ENCODE peak calls at places on chromosomes 4 and X, in six cellular contexts. One of them, this sample, is unnamed. For H3K9me3, the result is how much of the 10 kb centered on the place peaks cover.

GRCh38 chr4:118757761-118758213 is 72.6 kb downstream of the METTL14 start:
- DNase-seq in lung: no peak
- DNase-seq in CD8-positive, alpha-beta memory T cell: no peak
- DNase-seq in tibial artery: no peak
- DNase-seq in Panc1: no peak
- DNase-seq in upper lobe of right lung: no peak
- DNase-seq in this sample: no peak

GRCh38 chr4:8914461-8915171 is 43.0 kb upstream of the HMX1 start:
- DNase-seq in lung: no peak
- DNase-seq in CD8-positive, alpha-beta memory T cell: no peak
- DNase-seq in upper lobe of right lung: peak
- DNase-seq in tibial artery: peak
- DNase-seq in Panc1: no peak
- DNase-seq in this sample: peak

GRCh38 chr4:6856391-6856790 is 53.2 kb upstream of the TBC1D14 start:
- DNase-seq in lung: no peak
- DNase-seq in CD8-positive, alpha-beta memory T cell: no peak
- DNase-seq in Panc1: no peak
- DNase-seq in tibial artery: no peak
- DNase-seq in upper lobe of right lung: no peak
- DNase-seq in this sample: no peak

GRCh38 chr4:5957091-5957490 is 61.1 kb downstream of the C4orf50 start:
- DNase-seq in CD8-positive, alpha-beta memory T cell: no peak
- DNase-seq in lung: no peak
- DNase-seq in Panc1: no peak
- DNase-seq in upper lobe of right lung: peak
- DNase-seq in tibial artery: no peak
- DNase-seq in this sample: no peak

GRCh38 chrX:40380649-40381488 is 199.9 kb upstream of the ATP6AP2 start:
- DNase-seq in lung: no peak
- DNase-seq in upper lobe of right lung: no peak
- DNase-seq in CD8-positive, alpha-beta memory T cell: no peak
- DNase-seq in tibial artery: no peak
- DNase-seq in Panc1: no peak
- DNase-seq in this sample: no peak

GRCh38 chr4:186596346-186596745 is 41.0 kb upstream of the MTNR1A start:
- DNase-seq in CD8-positive, alpha-beta memory T cell: no peak
- DNase-seq in Panc1: no peak
- DNase-seq in lung: no peak
- DNase-seq in upper lobe of right lung: no peak
- DNase-seq in tibial artery: no peak
- DNase-seq in this sample: no peak

GRCh38 chrX:78103656-78104446 is at the start of gene PGK1:
- DNase-seq in CD8-positive, alpha-beta memory T cell: peak
- DNase-seq in lung: peak
- DNase-seq in tibial artery: peak
- DNase-seq in Panc1: peak
- DNase-seq in upper lobe of right lung: peak
- DNase-seq in this sample: peak

GRCh38 chrX:102654696-102655095 is 3.4 kb downstream of the GPRASP1 start:
- DNase-seq in lung: no peak
- DNase-seq in tibial artery: no peak
- DNase-seq in upper lobe of right lung: no peak
- DNase-seq in CD8-positive, alpha-beta memory T cell: no peak
- DNase-seq in Panc1: no peak
- DNase-seq in this sample: no peak

GRCh38 chrX:3362956-3363355 is 16.5 kb upstream of the MXRA5 start:
- DNase-seq in lung: no peak
- DNase-seq in CD8-positive, alpha-beta memory T cell: no peak
- DNase-seq in upper lobe of right lung: no peak
- DNase-seq in tibial artery: no peak
- DNase-seq in Panc1: no peak
- DNase-seq in this sample: no peak

GRCh38 chrX:5051831-5052491 is 1176.7 kb downstream of the NLGN4X start:
- DNase-seq in Panc1: no peak
- DNase-seq in upper lobe of right lung: no peak
- DNase-seq in tibial artery: peak
- DNase-seq in lung: peak
- DNase-seq in CD8-positive, alpha-beta memory T cell: no peak
- DNase-seq in this sample: no peak

GRCh38 chr4:186587416-186588018 is 32.1 kb upstream of the MTNR1A start:
- DNase-seq in tibial artery: peak
- DNase-seq in Panc1: peak
- DNase-seq in lung: peak
- DNase-seq in upper lobe of right lung: peak
- DNase-seq in CD8-positive, alpha-beta memory T cell: peak
- DNase-seq in this sample: peak

GRCh38 chrX:76253432-76253831 is 80.6 kb downstream of the PBDC1 start:
- DNase-seq in CD8-positive, alpha-beta memory T cell: peak
- DNase-seq in tibial artery: no peak
- DNase-seq in lung: no peak
- DNase-seq in upper lobe of right lung: no peak
- DNase-seq in Panc1: peak
- DNase-seq in this sample: no peak

GRCh38 chr4:142435599-142436235 is 410.4 kb downstream of the INPP4B start:
- DNase-seq in Panc1: no peak
- DNase-seq in CD8-positive, alpha-beta memory T cell: no peak
- DNase-seq in tibial artery: no peak
- DNase-seq in lung: no peak
- DNase-seq in upper lobe of right lung: no peak
- DNase-seq in this sample: no peak

GRCh38 chr4:168822481-168822880 is 187.6 kb downstream of the CBR4 start:
- DNase-seq in lung: no peak
- DNase-seq in CD8-positive, alpha-beta memory T cell: no peak
- DNase-seq in upper lobe of right lung: no peak
- DNase-seq in tibial artery: no peak
- DNase-seq in Panc1: no peak
- DNase-seq in this sample: no peak

GRCh38 chr4:127781303-127782024 is 658 bp upstream of the HSPA4L start:
- DNase-seq in lung: no peak
- DNase-seq in upper lobe of right lung: peak
- DNase-seq in tibial artery: peak
- DNase-seq in Panc1: no peak
- DNase-seq in CD8-positive, alpha-beta memory T cell: no peak
- DNase-seq in this sample: no peak

GRCh38 chrX:100677616-100678181 is 33.7 kb downstream of the SRPX2 start:
- DNase-seq in upper lobe of right lung: no peak
- DNase-seq in lung: no peak
- DNase-seq in CD8-positive, alpha-beta memory T cell: no peak
- DNase-seq in Panc1: no peak
- DNase-seq in tibial artery: no peak
- DNase-seq in this sample: no peak

DNA sequence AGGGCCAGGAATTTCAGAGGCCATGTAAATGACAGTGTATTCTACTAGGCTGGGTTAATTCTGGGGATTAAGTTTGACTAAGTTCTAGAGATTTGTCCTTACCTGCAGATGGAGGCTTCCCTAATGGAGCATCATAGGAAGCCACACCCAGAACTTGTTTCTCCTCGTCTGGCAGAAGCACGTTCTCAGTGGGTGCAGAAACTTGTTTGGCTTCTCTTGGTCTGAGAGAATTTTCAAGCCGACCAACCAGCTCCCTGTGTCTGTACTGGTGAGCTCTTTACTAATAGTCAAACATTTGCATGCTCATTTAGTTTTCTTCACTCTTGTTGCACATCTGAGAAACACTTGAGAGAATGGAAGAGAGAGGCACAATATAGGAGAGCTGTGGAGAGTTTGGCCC is 906 bp upstream of the ATP10D start:
- DNase-seq in upper lobe of right lung: no peak
- DNase-seq in Panc1: no peak
- DNase-seq in CD8-positive, alpha-beta memory T cell: no peak
- DNase-seq in tibial artery: no peak
- DNase-seq in lung: no peak
- DNase-seq in this sample: no peak
- H3K27ac ChIP-seq in upper lobe of right lung: peak
- H3K27ac ChIP-seq in Panc1: no peak
- H3K27ac ChIP-seq in CD8-positive, alpha-beta memory T cell: no peak
- H3K27ac ChIP-seq in tibial artery: peak
- H3K27ac ChIP-seq in lung: peak
- H3K27ac ChIP-seq in this sample: no peak

GRCh38 chr4:139035650-139036049 is 20.1 kb downstream of the NOCT start:
- DNase-seq in tibial artery: no peak
- DNase-seq in lung: no peak
- DNase-seq in upper lobe of right lung: no peak
- DNase-seq in Panc1: no peak
- DNase-seq in CD8-positive, alpha-beta memory T cell: no peak
- DNase-seq in this sample: no peak
- H3K9me3 ChIP-seq in tibial artery: under half
- H3K9me3 ChIP-seq in lung: under half
- H3K9me3 ChIP-seq in upper lobe of right lung: under half
- H3K9me3 ChIP-seq in Panc1: under half
- H3K9me3 ChIP-seq in CD8-positive, alpha-beta memory T cell: under half
- H3K9me3 ChIP-seq in this sample: under half

GRCh38 chrX:9052081-9052480 is 18.2 kb upstream of the FAM9B start:
- DNase-seq in Panc1: no peak
- DNase-seq in tibial artery: no peak
- DNase-seq in upper lobe of right lung: no peak
- DNase-seq in lung: no peak
- DNase-seq in CD8-positive, alpha-beta memory T cell: no peak
- DNase-seq in this sample: no peak
- H3K4me3 ChIP-seq in Panc1: no peak
- H3K4me3 ChIP-seq in tibial artery: no peak
- H3K4me3 ChIP-seq in upper lobe of right lung: no peak
- H3K4me3 ChIP-seq in lung: no peak
- H3K4me3 ChIP-seq in CD8-positive, alpha-beta memory T cell: no peak
- H3K4me3 ChIP-seq in this sample: no peak

DNA sequence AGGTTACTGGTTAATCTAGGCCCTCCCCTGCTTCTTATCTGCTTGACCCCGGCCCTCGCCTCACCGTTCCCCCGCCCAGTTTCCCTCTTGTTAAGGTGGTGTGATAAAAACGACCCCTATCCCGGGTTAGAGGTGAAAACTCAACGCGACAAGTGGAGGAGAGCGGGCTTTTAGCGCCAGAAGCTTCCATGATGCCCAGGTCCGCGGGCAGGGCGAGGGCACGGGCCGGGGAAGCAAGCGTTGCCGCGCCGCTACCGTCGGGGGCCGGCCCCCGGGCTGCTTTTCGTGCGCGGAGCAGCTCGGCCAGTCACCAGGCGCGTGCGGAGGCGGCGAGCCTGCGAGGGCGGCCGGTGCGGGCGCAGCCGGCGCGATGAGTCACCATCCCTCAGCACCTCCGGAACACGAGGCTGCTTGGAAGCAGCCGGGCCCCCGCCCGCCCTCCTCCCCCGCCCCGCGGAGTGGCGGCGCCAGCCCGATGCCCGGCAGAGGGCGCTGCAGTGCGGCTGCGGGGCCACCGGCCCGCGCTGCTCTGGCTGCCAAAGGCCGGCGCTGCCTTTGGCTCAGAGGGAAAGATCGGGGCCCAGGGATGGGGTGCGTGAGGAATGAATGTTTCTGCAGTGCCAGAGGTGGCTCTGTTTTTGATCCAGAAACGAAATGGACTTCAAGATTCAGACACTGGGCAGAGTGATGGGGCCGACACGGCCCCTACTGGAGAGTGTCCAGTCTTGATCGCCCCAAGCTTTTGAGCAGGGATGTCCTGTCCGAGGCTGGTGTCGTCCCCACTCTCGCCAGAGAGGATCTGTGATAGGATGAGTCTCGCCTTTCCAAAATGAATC is 107.8 kb downstream of the NHSL2 start:
- DNase-seq in upper lobe of right lung: peak
- DNase-seq in tibial artery: peak
- DNase-seq in Panc1: no peak
- DNase-seq in lung: peak
- DNase-seq in CD8-positive, alpha-beta memory T cell: peak
- DNase-seq in this sample: peak
- H3K27ac ChIP-seq in upper lobe of right lung: no peak
- H3K27ac ChIP-seq in tibial artery: peak
- H3K27ac ChIP-seq in Panc1: peak
- H3K27ac ChIP-seq in lung: peak
- H3K27ac ChIP-seq in CD8-positive, alpha-beta memory T cell: no peak
- H3K27ac ChIP-seq in this sample: peak

DNA sequence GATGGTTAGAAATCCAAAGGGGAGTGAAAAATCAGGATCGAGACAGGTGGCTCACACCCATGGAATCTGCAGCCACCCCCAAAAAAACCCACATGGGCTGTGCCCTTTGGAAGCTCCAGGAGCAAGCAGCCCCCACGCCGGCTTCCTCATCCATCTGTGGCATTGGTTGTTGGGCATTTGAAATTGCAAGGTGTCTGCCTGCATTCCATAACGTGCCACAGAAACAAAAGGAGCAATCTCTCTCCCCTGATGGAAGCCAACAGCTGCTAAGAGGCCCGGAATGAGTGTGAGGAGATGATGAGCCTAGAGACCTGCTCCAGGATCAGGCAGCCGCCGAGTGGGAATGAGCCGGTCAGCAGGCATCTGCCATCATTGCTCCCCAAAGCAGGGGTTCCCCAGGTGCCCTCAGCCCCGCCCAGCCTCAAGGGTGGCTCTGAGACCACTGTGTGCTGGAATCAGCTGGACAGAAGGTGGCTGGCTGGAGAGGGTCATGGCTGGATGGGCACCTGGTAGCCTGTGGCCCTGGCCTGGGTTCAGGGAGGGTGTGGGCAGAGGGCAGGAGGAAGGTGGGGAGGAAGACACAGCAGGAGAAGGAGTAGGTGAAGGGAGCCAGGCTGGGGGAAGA is 113.2 kb downstream of the CRLF2 start:
- DNase-seq in tibial artery: no peak
- DNase-seq in lung: no peak
- DNase-seq in CD8-positive, alpha-beta memory T cell: no peak
- DNase-seq in upper lobe of right lung: no peak
- DNase-seq in Panc1: no peak
- DNase-seq in this sample: no peak
- H3K9me3 ChIP-seq in tibial artery: under half
- H3K9me3 ChIP-seq in lung: under half
- H3K9me3 ChIP-seq in CD8-positive, alpha-beta memory T cell: under half
- H3K9me3 ChIP-seq in upper lobe of right lung: under half
- H3K9me3 ChIP-seq in Panc1: under half
- H3K9me3 ChIP-seq in this sample: under half

GRCh38 chrX:131783555-131784338 is 239.4 kb upstream of the STK26 start:
- DNase-seq in upper lobe of right lung: no peak
- DNase-seq in Panc1: peak
- DNase-seq in lung: peak
- DNase-seq in tibial artery: no peak
- DNase-seq in CD8-positive, alpha-beta memory T cell: peak
- DNase-seq in this sample: peak
- H3K4me3 ChIP-seq in upper lobe of right lung: no peak
- H3K4me3 ChIP-seq in Panc1: no peak
- H3K4me3 ChIP-seq in lung: no peak
- H3K4me3 ChIP-seq in tibial artery: no peak
- H3K4me3 ChIP-seq in CD8-positive, alpha-beta memory T cell: no peak
- H3K4me3 ChIP-seq in this sample: peak

DNA sequence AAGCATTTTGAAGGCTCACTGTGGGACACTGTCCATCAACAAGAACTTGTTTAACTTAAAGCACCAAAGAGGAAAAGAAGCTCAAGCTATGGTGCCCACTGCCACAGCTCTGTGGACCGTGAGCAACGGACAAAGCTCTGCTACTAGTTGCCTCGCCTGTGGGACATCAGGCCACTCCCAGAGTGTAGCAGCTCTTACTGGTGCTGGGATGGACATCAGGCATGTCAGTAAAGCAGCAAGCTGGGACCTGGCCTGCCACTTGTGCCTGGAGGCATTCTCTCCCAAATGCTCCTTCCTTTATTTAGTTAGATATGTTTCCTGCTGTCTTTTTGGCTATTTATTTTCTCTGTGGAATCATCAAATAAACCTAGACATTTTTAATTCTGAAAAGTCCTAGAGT is 46.7 kb downstream of the TMEM154 start:
- DNase-seq in lung: no peak
- DNase-seq in Panc1: no peak
- DNase-seq in tibial artery: no peak
- DNase-seq in upper lobe of right lung: no peak
- DNase-seq in CD8-positive, alpha-beta memory T cell: no peak
- DNase-seq in this sample: no peak
- H3K27ac ChIP-seq in lung: no peak
- H3K27ac ChIP-seq in Panc1: no peak
- H3K27ac ChIP-seq in tibial artery: no peak
- H3K27ac ChIP-seq in upper lobe of right lung: no peak
- H3K27ac ChIP-seq in CD8-positive, alpha-beta memory T cell: no peak
- H3K27ac ChIP-seq in this sample: no peak

This sample was measured in ovary.